ENCODE peak calls at places on chromosomes 13 and 19, in four cellular contexts. V is testis, T is IMR-90, Y is heart left ventricle. Z is an unnamed sample.

GRCh38 chr19:52237771-52238400 is 31.5 kb upstream of the ZNF766 start:
- DNase-seq in V (peak; percentile 68), T (peak; percentile 75), Y (peak; percentile 40), Z (peak; percentile 58)

GRCh38 chr19:21082011-21082975 is at the start of gene ZNF714:
- DNase-seq in V (peak; percentile 97), T (peak; percentile 94), Y (peak; percentile 87), Z (peak; percentile 96)

GRCh38 chr13:113974304-113975281 is 717 bp upstream of the C13orf46 start:
- DNase-seq in V (peak; percentile 56), T (no peak), Y (no peak), Z (no peak)

GRCh38 chr19:44452367-44452766 is 4.1 kb upstream of the ZNF229 start:
- DNase-seq in V (no peak), T (no peak), Y (no peak), Z (no peak)

GRCh38 chr13:47519626-47520025 is 481.4 kb downstream of the SUCLA2 start:
- DNase-seq in V (no peak), T (no peak), Y (no peak), Z (no peak)

GRCh38 chr19:33055718-33056117 is 9.0 kb downstream of the RHPN2 start:
- DNase-seq in V (no peak), T (peak; percentile 49), Y (no peak), Z (no peak)

GRCh38 chr13:93199856-93200255 is 26.8 kb upstream of the GPC6 start:
- DNase-seq in V (no peak), T (no peak), Y (no peak), Z (no peak)

GRCh38 chr13:91017031-91017668 is 330.3 kb upstream of the MIR17HG start:
- DNase-seq in V (peak; percentile 65), T (peak; percentile 9), Y (no peak), Z (peak; percentile 44)

GRCh38 chr13:101453784-101454201 is 1.3 kb downstream of the ITGBL1 start:
- DNase-seq in V (peak; percentile 20), T (no peak), Y (no peak), Z (peak; percentile 64)

GRCh38 chr13:80000679-80001509 is 340.0 kb downstream of the SPRY2 start:
- DNase-seq in V (no peak), T (no peak), Y (no peak), Z (no peak)

GRCh38 chr13:71360041-71360440 is 507.0 kb downstream of the DACH1 start:
- DNase-seq in V (no peak), T (no peak), Y (no peak), Z (no peak)

GRCh38 chr19:14553042-14553938 is 18.6 kb downstream of the NDUFB7 start:
- DNase-seq in V (no peak), T (no peak), Y (no peak), Z (no peak)

GRCh38 chr13:43865892-43866291 is 13.6 kb downstream of the CCDC122 start:
- DNase-seq in V (no peak), T (peak; percentile 87), Y (no peak), Z (no peak)

GRCh38 chr19:48476176-48476575 is 7.0 kb downstream of the CYTH2 start:
- DNase-seq in V (no peak), T (no peak), Y (no peak), Z (no peak)

GRCh38 chr19:58046856-58047255 is 12.2 kb upstream of the ZNF135 start:
- DNase-seq in V (no peak), T (no peak), Y (no peak), Z (no peak)

GRCh38 chr13:80962855-80963254 is 621.9 kb upstream of the SPRY2 start:
- DNase-seq in V (no peak), T (no peak), Y (no peak), Z (no peak)

GRCh38 chr19:54356444-54357056 is 8.2 kb downstream of the LAIR1 start:
- DNase-seq in V (no peak), T (no peak), Y (no peak), Z (no peak)

GRCh38 chr19:57465680-57466381 is 8.9 kb upstream of the VN1R1 start:
- DNase-seq in V (no peak), T (peak; percentile 24), Y (no peak), Z (no peak)

GRCh38 chr13:25042141-25042540 is 53.8 kb upstream of the PABPC3 start:
- DNase-seq in V (no peak), T (no peak), Y (no peak), Z (peak; percentile 75)
- H3K4me3 ChIP-seq in V (no peak overlapping the region), T (no peak overlapping the region), Y (no peak overlapping the region), Z (no peak overlapping the region)

GRCh38 chr13:50074843-50075242 is 59.6 kb downstream of the KCNRG start:
- DNase-seq in V (no peak), T (no peak), Y (no peak), Z (no peak)
- H3K4me1 ChIP-seq in V (peaks cover 3% of the 10 kb centered on the region), T (peaks cover 3% of the 10 kb centered on the region), Y (peaks cover 3% of the 10 kb centered on the region), Z (no peaks in the 10 kb centered on the region)

DNA sequence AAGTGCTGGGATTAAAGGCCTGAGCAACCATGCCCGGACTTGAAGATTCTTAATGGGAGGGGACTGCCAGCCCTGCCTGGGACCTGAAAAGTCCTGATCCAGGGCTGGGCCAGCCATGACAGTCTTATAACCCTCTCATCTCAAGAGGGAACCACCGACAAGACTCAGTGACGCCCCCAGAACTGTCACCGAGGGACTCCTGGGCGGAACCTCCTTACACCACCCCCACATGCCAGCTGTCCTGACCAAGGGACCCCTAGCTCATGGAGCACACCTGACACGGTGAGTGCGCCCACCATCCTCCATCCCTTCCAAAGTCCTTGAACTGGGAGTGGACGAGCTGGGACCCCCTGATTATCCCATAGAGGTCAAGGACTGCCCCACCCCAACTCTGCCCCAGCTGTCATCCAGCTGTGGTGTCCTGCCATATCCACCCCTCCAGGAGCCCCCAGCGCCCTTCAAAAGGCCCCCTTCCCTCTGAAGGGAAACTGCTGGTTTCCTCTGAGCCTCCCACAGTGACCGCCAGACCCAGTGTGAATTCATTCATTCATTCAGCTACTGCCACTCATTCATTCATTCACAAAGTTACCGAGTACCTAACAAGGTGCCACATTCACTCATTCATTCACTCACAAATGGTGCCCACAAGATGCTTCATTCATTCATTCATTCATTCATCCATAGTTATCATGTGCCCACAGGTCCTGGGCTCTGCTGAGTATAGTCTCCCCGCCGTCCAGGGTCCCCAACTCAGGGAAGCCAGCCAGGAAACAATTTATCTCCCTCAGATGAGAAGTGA is 3.7 kb downstream of the NDUFA11 start:
- DNase-seq in V (no peak), T (no peak), Y (no peak), Z (no peak)
- TF ChIP-seq POLR2A in V (no peak), T (no peak), Y (no peak), Z (no peak)

GRCh38 chr13:39527961-39528720 is 74.9 kb downstream of the LHFPL6 start:
- DNase-seq in V (no peak), T (peak; percentile 96), Y (no peak), Z (no peak)
- H3K4me3 ChIP-seq in V (no peak overlapping the region), T (no peak overlapping the region), Y (no peak overlapping the region), Z (no peak overlapping the region)

Z was measured in thyroid gland.